ENCODE peak calls at places on chromosome 1, in four cellular contexts. B, O, U and Z are unnamed samples.

GRCh38 chr1:217275617-217276398 is 355.1 kb downstream of the GPATCH2 start:
- DNase-seq in B (peak), O (no peak), U (peak), Z (no peak)

GRCh38 chr1:26582836-26583460 is 53.4 kb downstream of the RPS6KA1 start:
- DNase-seq in U (peak), B (no peak), O (no peak), Z (peak)

GRCh38 chr1:26826261-26827201 is at the start of gene ZDHHC18:
- DNase-seq in B (no peak), U (peak), O (peak), Z (peak)

GRCh38 chr1:32144033-32144432 is 35.4 kb upstream of the TXLNA start:
- DNase-seq in B (no peak), O (no peak), U (no peak), Z (no peak)

GRCh38 chr1:186985889-186986491 is 157.2 kb downstream of the PLA2G4A start:
- DNase-seq in O (no peak), B (peak), U (peak), Z (peak)

GRCh38 chr1:19799233-19799876 is 361 bp downstream of the TMCO4 start:
- DNase-seq in U (peak), O (peak), B (peak), Z (peak)

GRCh38 chr1:105427543-105427942 is 1628.9 kb upstream of the PRMT6 start:
- DNase-seq in U (no peak), B (no peak), O (no peak), Z (peak)

GRCh38 chr1:65359888-65360287 is 50.5 kb downstream of the DNAJC6 start:
- DNase-seq in U (no peak), O (no peak), B (no peak), Z (no peak)

GRCh38 chr1:38819516-38819915 is 40.1 kb downstream of the RRAGC start:
- DNase-seq in U (no peak), B (no peak), O (no peak), Z (no peak)

GRCh38 chr1:119703666-119704450 is 7.9 kb upstream of the PHGDH start:
- DNase-seq in O (no peak), B (no peak), U (no peak), Z (no peak)

GRCh38 chr1:56097713-56098112 is 481.6 kb downstream of the PLPP3 start:
- DNase-seq in O (no peak), U (peak), B (no peak), Z (no peak)

GRCh38 chr1:205360891-205361290 is 4.2 kb upstream of the KLHDC8A start:
- DNase-seq in U (no peak), B (no peak), O (no peak), Z (no peak)

GRCh38 chr1:234841710-234842231 is 231.8 kb upstream of the IRF2BP2 start:
- DNase-seq in U (peak), B (peak), O (no peak), Z (peak)

GRCh38 chr1:221439734-221440436 is 302.0 kb downstream of the DUSP10 start:
- DNase-seq in U (peak), O (no peak), B (no peak), Z (peak)

GRCh38 chr1:40861227-40862003 is 748 bp downstream of the CITED4 start:
- DNase-seq in B (peak), U (peak), O (peak), Z (peak)

GRCh38 chr1:202662081-202662480 is 48.2 kb downstream of the SYT2 start:
- DNase-seq in O (peak), B (no peak), U (no peak), Z (no peak)

GRCh38 chr1:43953361-43953760 is 6.6 kb downstream of the IPO13 start:
- DNase-seq in O (no peak), B (no peak), U (no peak), Z (no peak)

GRCh38 chr1:42940851-42941639 is 17.6 kb downstream of the SLC2A1 start:
- DNase-seq in U (peak), O (no peak), B (no peak), Z (no peak)

DNA sequence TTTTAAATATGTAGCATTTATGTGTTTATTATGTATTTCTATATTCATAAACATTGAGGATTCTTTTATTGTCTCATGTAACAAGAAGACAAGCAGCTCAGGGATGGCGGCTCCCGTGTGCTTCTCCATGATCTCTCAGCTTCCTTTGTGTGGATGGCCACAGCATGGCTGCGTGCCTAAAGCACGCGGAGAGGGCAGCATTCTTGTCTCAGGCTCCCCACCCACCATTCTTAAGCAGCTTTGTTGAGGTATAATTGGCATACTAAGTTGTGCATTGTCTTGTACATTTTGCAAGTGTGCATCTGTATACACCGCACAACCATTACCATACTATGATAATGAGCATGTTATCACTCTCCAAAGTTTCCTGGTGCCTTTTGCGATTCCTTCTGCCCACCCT is 81.6 kb downstream of the CAMTA1 start:
- DNase-seq in O (no peak), B (no peak), U (no peak), Z (no peak)
- TF ChIP-seq POLR2A in O (no peak), B (no peak), U (no peak), Z (no peak)

GRCh38 chr1:30754684-30755171 is 2.8 kb downstream of the LAPTM5 start:
- DNase-seq in U (no peak), B (no peak), O (no peak), Z (peak)
- TF ChIP-seq POLR2A in U (no peak), B (peak), O (no peak), Z (no peak)

DNA sequence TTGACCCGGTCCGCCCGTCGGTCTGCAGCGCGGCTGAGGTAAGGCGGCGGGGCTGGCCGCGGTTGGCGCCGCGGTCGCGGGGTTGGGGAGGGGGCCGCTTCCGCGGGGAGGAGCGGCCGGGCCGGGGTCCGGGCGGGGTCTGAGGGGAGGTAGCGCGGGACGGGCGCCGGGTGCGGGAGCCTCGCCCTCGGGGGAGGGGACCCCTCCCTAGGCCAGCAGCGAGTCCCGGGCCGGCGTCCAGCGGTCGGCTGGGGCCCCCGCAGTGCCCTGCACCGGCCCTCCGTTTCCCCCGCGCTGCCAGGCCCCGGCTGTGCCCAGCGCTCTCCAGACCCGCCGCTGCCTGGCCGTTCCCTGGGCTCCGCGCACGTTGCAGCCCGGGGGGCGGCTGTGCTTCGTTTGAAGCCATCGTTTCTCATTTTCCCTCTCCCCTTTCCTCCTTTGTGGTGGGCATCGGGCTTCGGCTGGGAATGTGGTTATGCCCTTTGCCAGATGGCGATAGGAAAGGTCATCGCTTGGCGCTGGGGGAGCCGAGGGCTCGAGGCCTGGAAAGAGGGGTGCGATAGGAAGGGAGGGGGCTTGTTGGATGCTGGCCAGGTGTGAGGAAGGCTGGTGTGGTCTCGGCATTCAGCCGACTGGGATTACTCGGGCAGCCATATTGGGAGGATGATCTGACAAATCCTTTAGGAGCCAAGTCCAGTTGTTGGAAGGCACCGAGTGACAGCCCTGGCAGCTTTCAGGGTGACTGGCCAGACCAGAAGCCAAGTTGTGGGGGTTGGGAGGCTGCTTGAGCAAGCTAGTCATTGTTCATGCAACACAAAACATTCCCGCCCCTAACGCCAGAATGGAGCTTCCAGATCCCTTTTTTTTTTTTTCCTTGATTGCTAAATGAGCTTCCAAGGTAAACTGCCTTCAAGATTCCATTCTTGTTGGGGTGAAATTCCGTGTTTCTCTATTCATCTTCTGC is 753 bp downstream of the KIF1B start:
- DNase-seq in O (peak), B (peak), U (peak), Z (peak)
- TF ChIP-seq POLR2A in O (peak), B (no peak), U (peak), Z (no peak)

DNA sequence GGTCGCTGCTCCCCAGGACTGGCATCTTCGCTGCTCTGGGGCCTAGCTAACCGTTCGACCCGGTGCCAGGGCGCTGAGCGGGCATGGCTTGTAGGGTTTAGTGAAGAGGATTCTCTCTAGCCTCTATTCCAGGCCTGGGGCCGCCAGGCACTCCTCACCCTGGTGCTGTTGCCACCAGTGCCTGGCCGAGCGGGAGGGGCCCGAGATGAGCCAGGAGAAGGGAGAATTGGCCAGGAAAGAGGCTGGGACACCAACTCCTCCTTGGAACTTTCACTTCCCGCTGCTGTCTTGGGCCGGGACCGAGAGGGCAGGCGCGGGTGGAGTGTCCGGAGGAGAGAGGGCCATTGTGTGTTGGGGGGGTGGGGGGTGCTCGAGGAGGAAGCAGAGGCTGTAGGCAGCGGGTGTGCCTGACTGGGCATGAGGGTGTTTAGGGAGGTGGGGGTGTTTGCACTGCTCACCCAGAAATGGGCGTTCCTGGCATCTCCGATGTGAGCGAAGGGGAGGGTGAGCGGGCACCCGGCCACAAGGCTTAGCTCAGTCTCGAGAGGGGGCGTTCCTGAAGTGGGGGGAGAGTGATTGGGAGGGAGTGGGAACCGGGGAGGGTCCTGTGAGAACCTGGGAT is 772 bp downstream of the ADAM15 start:
- DNase-seq in O (peak), U (peak), B (peak), Z (peak)
- TF ChIP-seq POLR2A in O (no peak), U (no peak), B (no peak), Z (no peak)